ENCODE peak calls at places on chromosome 4, in six cellular contexts. One of them, this sample, is unnamed.

GRCh38 chr4:47669946-47670345 is 167.9 kb downstream of the CORIN start:
- DNase-seq in stimulated activated CD8-positive, alpha-beta memory T cell treated with anti-CD3 and anti-CD28 coated beads, Interleukin-4, amount 100 ng/mL, for 24 hours: no peak
- DNase-seq in effector memory CD4-positive, alpha-beta T cell: no peak
- DNase-seq in GM20000: no peak
- DNase-seq in midbrain: no peak
- DNase-seq in neural crest cell: no peak
- DNase-seq in this sample: peak

GRCh38 chr4:147019061-147019460 is 73.4 kb upstream of the TTC29 start:
- DNase-seq in stimulated activated CD8-positive, alpha-beta memory T cell treated with anti-CD3 and anti-CD28 coated beads, Interleukin-4, amount 100 ng/mL, for 24 hours: peak
- DNase-seq in effector memory CD4-positive, alpha-beta T cell: peak
- DNase-seq in GM20000: peak
- DNase-seq in midbrain: peak
- DNase-seq in neural crest cell: peak
- DNase-seq in this sample: no peak

GRCh38 chr4:16461362-16461761 is 235.1 kb upstream of the TAPT1 start:
- DNase-seq in stimulated activated CD8-positive, alpha-beta memory T cell treated with anti-CD3 and anti-CD28 coated beads, Interleukin-4, amount 100 ng/mL, for 24 hours: no peak
- DNase-seq in effector memory CD4-positive, alpha-beta T cell: no peak
- DNase-seq in GM20000: no peak
- DNase-seq in midbrain: no peak
- DNase-seq in neural crest cell: no peak
- DNase-seq in this sample: no peak

GRCh38 chr4:8292388-8293107 is 23.0 kb downstream of the HTRA3 start:
- DNase-seq in stimulated activated CD8-positive, alpha-beta memory T cell treated with anti-CD3 and anti-CD28 coated beads, Interleukin-4, amount 100 ng/mL, for 24 hours: no peak
- DNase-seq in effector memory CD4-positive, alpha-beta T cell: no peak
- DNase-seq in GM20000: no peak
- DNase-seq in midbrain: no peak
- DNase-seq in neural crest cell: no peak
- DNase-seq in this sample: no peak

GRCh38 chr4:13612569-13612968 is 15.0 kb downstream of the BOD1L1 start:
- DNase-seq in stimulated activated CD8-positive, alpha-beta memory T cell treated with anti-CD3 and anti-CD28 coated beads, Interleukin-4, amount 100 ng/mL, for 24 hours: no peak
- DNase-seq in effector memory CD4-positive, alpha-beta T cell: no peak
- DNase-seq in GM20000: no peak
- DNase-seq in midbrain: no peak
- DNase-seq in neural crest cell: no peak
- DNase-seq in this sample: no peak

GRCh38 chr4:118915468-118915867 is 26.8 kb downstream of the SYNPO2 start:
- DNase-seq in stimulated activated CD8-positive, alpha-beta memory T cell treated with anti-CD3 and anti-CD28 coated beads, Interleukin-4, amount 100 ng/mL, for 24 hours: no peak
- DNase-seq in effector memory CD4-positive, alpha-beta T cell: no peak
- DNase-seq in GM20000: no peak
- DNase-seq in midbrain: no peak
- DNase-seq in neural crest cell: no peak
- DNase-seq in this sample: no peak

GRCh38 chr4:61380865-61381264 is 180.7 kb downstream of the ADGRL3 start:
- DNase-seq in stimulated activated CD8-positive, alpha-beta memory T cell treated with anti-CD3 and anti-CD28 coated beads, Interleukin-4, amount 100 ng/mL, for 24 hours: no peak
- DNase-seq in effector memory CD4-positive, alpha-beta T cell: no peak
- DNase-seq in GM20000: no peak
- DNase-seq in midbrain: no peak
- DNase-seq in neural crest cell: no peak
- DNase-seq in this sample: peak

GRCh38 chr4:60759518-60760245 is 440.4 kb upstream of the ADGRL3 start:
- DNase-seq in stimulated activated CD8-positive, alpha-beta memory T cell treated with anti-CD3 and anti-CD28 coated beads, Interleukin-4, amount 100 ng/mL, for 24 hours: no peak
- DNase-seq in effector memory CD4-positive, alpha-beta T cell: no peak
- DNase-seq in GM20000: no peak
- DNase-seq in midbrain: no peak
- DNase-seq in neural crest cell: no peak
- DNase-seq in this sample: no peak

GRCh38 chr4:176601156-176601555 is 191.6 kb downstream of the VEGFC start:
- DNase-seq in stimulated activated CD8-positive, alpha-beta memory T cell treated with anti-CD3 and anti-CD28 coated beads, Interleukin-4, amount 100 ng/mL, for 24 hours: no peak
- DNase-seq in effector memory CD4-positive, alpha-beta T cell: no peak
- DNase-seq in GM20000: no peak
- DNase-seq in midbrain: no peak
- DNase-seq in neural crest cell: no peak
- DNase-seq in this sample: no peak

GRCh38 chr4:24915121-24915922 is 2.5 kb upstream of the CCDC149 start:
- DNase-seq in stimulated activated CD8-positive, alpha-beta memory T cell treated with anti-CD3 and anti-CD28 coated beads, Interleukin-4, amount 100 ng/mL, for 24 hours: no peak
- DNase-seq in effector memory CD4-positive, alpha-beta T cell: no peak
- DNase-seq in GM20000: no peak
- DNase-seq in midbrain: no peak
- DNase-seq in neural crest cell: no peak
- DNase-seq in this sample: no peak

GRCh38 chr4:94621491-94622080 is 136.2 kb upstream of the BMPR1B start:
- DNase-seq in stimulated activated CD8-positive, alpha-beta memory T cell treated with anti-CD3 and anti-CD28 coated beads, Interleukin-4, amount 100 ng/mL, for 24 hours: no peak
- DNase-seq in effector memory CD4-positive, alpha-beta T cell: no peak
- DNase-seq in GM20000: peak
- DNase-seq in midbrain: peak
- DNase-seq in neural crest cell: peak
- DNase-seq in this sample: no peak

GRCh38 chr4:175622887-175623286 is 189.2 kb downstream of the GPM6A start:
- DNase-seq in stimulated activated CD8-positive, alpha-beta memory T cell treated with anti-CD3 and anti-CD28 coated beads, Interleukin-4, amount 100 ng/mL, for 24 hours: no peak
- DNase-seq in effector memory CD4-positive, alpha-beta T cell: no peak
- DNase-seq in GM20000: no peak
- DNase-seq in midbrain: no peak
- DNase-seq in neural crest cell: no peak
- DNase-seq in this sample: no peak

GRCh38 chr4:81592698-81593097 is 121.0 kb upstream of the RASGEF1B start:
- DNase-seq in stimulated activated CD8-positive, alpha-beta memory T cell treated with anti-CD3 and anti-CD28 coated beads, Interleukin-4, amount 100 ng/mL, for 24 hours: no peak
- DNase-seq in effector memory CD4-positive, alpha-beta T cell: no peak
- DNase-seq in GM20000: no peak
- DNase-seq in midbrain: no peak
- DNase-seq in neural crest cell: no peak
- DNase-seq in this sample: no peak

GRCh38 chr4:8201341-8201781 is 2.3 kb downstream of the SH3TC1 start:
- DNase-seq in stimulated activated CD8-positive, alpha-beta memory T cell treated with anti-CD3 and anti-CD28 coated beads, Interleukin-4, amount 100 ng/mL, for 24 hours: peak
- DNase-seq in effector memory CD4-positive, alpha-beta T cell: peak
- DNase-seq in GM20000: peak
- DNase-seq in midbrain: no peak
- DNase-seq in neural crest cell: no peak
- DNase-seq in this sample: no peak